ENCODE peak calls at places on chromosomes 6 and 20, in nine cellular contexts. P, K, D, I, L, Z, S, B and J are unnamed samples.

GRCh38 chr6:140774080-140774505 is 1358.6 kb upstream of the GJE1 start:
- DNase-seq in D (peak; percentile 58), B (no peak), P (no peak), S (peak; percentile 34), Z (peak; percentile 29), K (no peak), L (no peak), I (no peak), J (peak; percentile 60)

GRCh38 chr20:38674178-38675133 is 49.8 kb upstream of the SLC32A1 start:
- DNase-seq in K (peak; percentile 82), Z (peak; percentile 91), I (no peak), B (no peak), L (peak; percentile 63), D (no peak), S (peak; percentile 8), P (no peak), J (no peak)

GRCh38 chr6:96304997-96305396 is 216.6 kb upstream of the UFL1 start:
- DNase-seq in Z (no peak), S (no peak), I (no peak), L (no peak), B (no peak), P (no peak), K (no peak), D (peak; percentile 11), J (peak; percentile 7)

GRCh38 chr20:19915111-19915798 is 101.9 kb upstream of the NAA20 start:
- DNase-seq in P (no peak), I (no peak), K (no peak), B (no peak), D (no peak), S (no peak), Z (no peak), L (no peak), J (no peak)

GRCh38 chr6:100553243-100553642 is 88.5 kb upstream of the SIM1 start:
- DNase-seq in K (no peak), Z (no peak), P (no peak), I (no peak), B (no peak), S (no peak), L (no peak), D (no peak), J (no peak)

GRCh38 chr6:21109421-21110178 is 484.0 kb upstream of the SOX4 start:
- DNase-seq in D (no peak), I (no peak), L (no peak), K (no peak), P (no peak), Z (peak; percentile 19), B (peak; percentile 5), S (no peak), J (peak; percentile 28)

GRCh38 chr6:161549977-161550655 is 276.3 kb upstream of the AGPAT4 start:
- DNase-seq in L (no peak), S (no peak), B (peak; percentile 36), I (no peak), K (no peak), D (no peak), Z (peak; percentile 41), P (no peak), J (peak; percentile 51)

GRCh38 chr6:87730310-87730709 is 28.3 kb upstream of the AKIRIN2 start:
- DNase-seq in S (no peak), I (no peak), D (no peak), L (no peak), B (no peak), P (no peak), K (no peak), Z (peak; percentile 41), J (peak; percentile 84)

GRCh38 chr6:128461517-128461916 is 58.9 kb downstream of the PTPRK start:
- DNase-seq in P (no peak), S (no peak), B (no peak), I (no peak), L (no peak), Z (no peak), K (no peak), D (no peak), J (no peak)

GRCh38 chr20:40506567-40506966 is 182.5 kb downstream of the MAFB start:
- DNase-seq in K (no peak), D (no peak), I (peak; percentile 92), L (no peak), S (peak; percentile 74), B (peak; percentile 9), Z (peak; percentile 99), P (peak; percentile 95), J (peak; percentile 99)

GRCh38 chr6:154773610-154774089 is 40.4 kb downstream of the SCAF8 start:
- DNase-seq in I (no peak), L (no peak), P (no peak), B (no peak), K (no peak), Z (no peak), S (no peak), D (no peak), J (no peak)

GRCh38 chr6:169838291-169839028 is 87.0 kb downstream of the ERMARD start:
- DNase-seq in P (no peak), D (no peak), L (no peak), Z (no peak), B (no peak), K (no peak), I (no peak), S (no peak), J (no peak)

GRCh38 chr6:66226099-66226498 is 519.1 kb upstream of the EYS start:
- DNase-seq in B (no peak), I (no peak), D (no peak), K (no peak), Z (peak; percentile 2), L (no peak), S (no peak), P (no peak), J (peak; percentile 35)

GRCh38 chr20:45138451-45139300 is 14.4 kb upstream of the WFDC12 start:
- DNase-seq in K (peak; percentile 50), Z (peak; percentile 80), P (no peak), B (peak; percentile 31), D (peak; percentile 59), L (peak; percentile 40), S (no peak), I (peak; percentile 84), J (peak; percentile 74)

GRCh38 chr20:4017051-4017702 is 1.8 kb upstream of the RNF24 start:
- DNase-seq in K (no peak), Z (no peak), B (no peak), I (no peak), S (no peak), D (no peak), P (no peak), L (no peak), J (no peak)

GRCh38 chr6:158869010-158869603 is 49.9 kb upstream of the EZR start:
- DNase-seq in L (no peak), S (no peak), P (no peak), I (no peak), Z (no peak), K (peak; percentile 16), B (peak; percentile 47), D (no peak), J (no peak)

GRCh38 chr6:5095236-5095635 is 10.1 kb downstream of the PPP1R3G start:
- DNase-seq in B (no peak), Z (no peak), D (peak; percentile 44), I (no peak), P (no peak), S (no peak), K (no peak), L (no peak), J (no peak)

GRCh38 chr20:44723391-44723790 is 8.2 kb downstream of the CCN5 start:
- DNase-seq in D (no peak), S (no peak), I (peak; percentile 25), L (no peak), K (no peak), Z (no peak), P (peak; percentile 35), B (no peak), J (no peak)

GRCh38 chr6:55874309-55874708 is 1.1 kb downstream of the BMP5 start:
- DNase-seq in Z (no peak), L (no peak), D (no peak), I (no peak), S (no peak), P (no peak), K (no peak), B (no peak), J (no peak)

GRCh38 chr6:20168668-20169633 is 43.3 kb downstream of the MBOAT1 start:
- DNase-seq in P (no peak), Z (no peak), S (no peak), I (no peak), L (no peak), B (no peak), D (no peak), K (no peak), J (peak; percentile 15)

GRCh38 chr6:125229080-125229479 is 72.7 kb downstream of the HDDC2 start:
- DNase-seq in D (no peak), K (no peak), S (no peak), L (no peak), Z (no peak), B (no peak), P (no peak), I (no peak), J (no peak)
- TF ChIP-seq CTCF in D (no peak), K (no peak), S (no peak), L (no peak), Z (no peak), B (no peak), P (no peak), I (no peak), J (no peak)

DNA sequence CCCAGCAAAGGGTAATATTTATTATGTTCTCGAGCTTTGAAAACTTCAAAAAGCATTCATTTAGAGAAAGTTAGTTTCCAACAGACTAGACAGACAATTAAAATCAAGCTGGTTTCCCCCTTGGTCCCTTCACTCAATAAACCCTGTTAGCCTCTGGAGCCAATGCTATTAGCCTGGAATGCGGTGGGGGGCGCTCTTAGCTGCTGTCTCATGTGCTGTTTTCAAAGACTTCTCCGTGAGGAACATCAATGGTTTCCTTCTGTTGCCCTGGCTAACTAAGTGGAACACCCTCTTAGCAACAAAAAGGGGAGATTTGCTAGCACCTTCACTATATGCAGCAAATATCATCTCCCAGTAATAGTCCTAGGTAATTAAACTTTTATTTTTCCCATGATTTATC is 86.4 kb downstream of the LY86 start:
- DNase-seq in K (no peak), S (no peak), I (no peak), D (no peak), Z (no peak), L (no peak), B (no peak), P (no peak), J (no peak)
- TF ChIP-seq CTCF in K (peak; percentile 42), S (peak; percentile 30), I (no peak), D (peak; percentile 15), Z (no peak), L (no peak), B (no peak), P (peak; percentile 56), J (peak; percentile 18)

DNA sequence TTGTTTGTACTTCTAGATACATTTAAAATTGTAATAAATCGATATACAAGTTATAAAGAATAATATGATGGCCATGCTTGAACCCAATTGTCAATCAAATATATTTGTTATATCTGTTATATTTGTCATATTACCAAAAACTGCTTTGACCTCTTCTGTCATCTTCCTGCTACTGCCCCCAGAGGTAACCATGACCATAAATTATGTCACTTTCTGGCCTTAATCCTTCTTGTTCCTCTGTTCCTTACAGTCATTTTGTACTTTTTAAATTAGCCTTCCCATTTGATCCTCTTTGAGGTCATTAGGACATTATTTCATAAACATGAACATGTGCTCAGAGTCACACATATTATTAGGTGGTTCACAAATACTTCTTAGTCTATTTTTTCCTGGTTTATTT is 124.7 kb downstream of the HFE start:
- DNase-seq in L (no peak), D (no peak), Z (no peak), S (no peak), B (no peak), K (no peak), I (no peak), P (no peak), J (no peak)
- TF ChIP-seq CTCF in L (no peak), D (no peak), Z (no peak), S (no peak), B (no peak), K (no peak), I (no peak), P (peak; percentile 22), J (no peak)

GRCh38 chr6:89239338-89239737 is 22.2 kb upstream of the GABRR1 start:
- DNase-seq in I (no peak), L (peak; percentile 45), B (no peak), K (no peak), Z (no peak), P (no peak), S (no peak), D (peak; percentile 67), J (peak; percentile 27)
- TF ChIP-seq CTCF in I (no peak), L (peak; percentile 48), B (no peak), K (peak; percentile 54), Z (no peak), P (peak; percentile 59), S (peak; percentile 36), D (peak; percentile 56), J (no peak)